ENCODE peak calls at places on chromosomes 3 and 15, in ten cellular contexts. M, K, H, N, C, S, W, O, Z and F are unnamed samples.
A peak's percentile ranks its signal among the peaks of the same experiment; 100 is the strongest.

GRCh38 chr3:126913524-126913923 is 69.4 kb upstream of the PLXNA1 start:
- DNase-seq in M (no peak), K (no peak), H (no peak), N (no peak), C (no peak), S (no peak), W (no peak), O (no peak), Z (no peak), F (no peak)

GRCh38 chr3:112043621-112044201 is 9.2 kb downstream of the TMPRSS7 start:
- DNase-seq in M (peak; percentile 80), K (peak; percentile 55), H (peak; percentile 28), N (peak; percentile 2), C (peak; percentile 30), S (no peak), W (peak; percentile 46), O (peak; percentile 50), Z (peak; percentile 84), F (no peak)

GRCh38 chr3:23461069-23461468 is 257.9 kb downstream of the UBE2E2 start:
- DNase-seq in M (no peak), K (no peak), H (no peak), N (no peak), C (no peak), S (no peak), W (no peak), O (no peak), Z (no peak), F (no peak)

GRCh38 chr15:66253643-66254363 is at the start of gene MEGF11:
- DNase-seq in M (peak; percentile 12), K (peak; percentile 58), H (no peak), N (no peak), C (no peak), S (no peak), W (peak; percentile 61), O (no peak), Z (peak; percentile 16), F (peak; percentile 45)

GRCh38 chr3:160038862-160039562 is 50.4 kb downstream of the IL12A start:
- DNase-seq in M (peak; percentile 8), K (peak; percentile 37), H (no peak), N (no peak), C (no peak), S (peak; percentile 74), W (peak; percentile 73), O (no peak), Z (no peak), F (no peak)

GRCh38 chr3:51961011-51961410 is 5.8 kb downstream of the GPR62 start:
- DNase-seq in M (no peak), K (no peak), H (no peak), N (no peak), C (no peak), S (no peak), W (no peak), O (no peak), Z (no peak), F (no peak)

GRCh38 chr3:134652409-134652831 is 1.6 kb upstream of the KY start:
- DNase-seq in M (no peak), K (no peak), H (peak; percentile 45), N (no peak), C (no peak), S (no peak), W (no peak), O (no peak), Z (no peak), F (no peak)

GRCh38 chr3:182384182-182384581 is 409.1 kb upstream of the ATP11B start:
- DNase-seq in M (no peak), K (no peak), H (no peak), N (no peak), C (no peak), S (no peak), W (no peak), O (no peak), Z (no peak), F (no peak)

GRCh38 chr3:172201136-172201989 is 162.0 kb downstream of the FNDC3B start:
- DNase-seq in M (peak; percentile 86), K (no peak), H (peak; percentile 96), N (no peak), C (no peak), S (peak; percentile 75), W (no peak), O (peak; percentile 85), Z (no peak), F (peak; percentile 91)

GRCh38 chr3:164451083-164451910 is 627.0 kb downstream of the SI start:
- DNase-seq in M (no peak), K (no peak), H (no peak), N (no peak), C (no peak), S (no peak), W (no peak), O (no peak), Z (no peak), F (peak; percentile 38)

GRCh38 chr3:128239304-128239703 is 86.0 kb downstream of the EEFSEC start:
- DNase-seq in M (no peak), K (no peak), H (no peak), N (no peak), C (no peak), S (no peak), W (no peak), O (no peak), Z (no peak), F (no peak)

GRCh38 chr3:55903680-55904079 is 416.6 kb upstream of the WNT5A start:
- DNase-seq in M (no peak), K (no peak), H (no peak), N (no peak), C (no peak), S (no peak), W (no peak), O (no peak), Z (no peak), F (peak; percentile 43)

GRCh38 chr3:52299815-52300611 is 12.4 kb downstream of the GLYCTK start:
- DNase-seq in M (peak; percentile 58), K (no peak), H (no peak), N (no peak), C (no peak), S (no peak), W (peak; percentile 52), O (no peak), Z (peak; percentile 23), F (peak; percentile 61)

GRCh38 chr3:61858054-61858453 is 296.7 kb downstream of the PTPRG start:
- DNase-seq in M (peak; percentile 63), K (peak; percentile 9), H (no peak), N (no peak), C (no peak), S (no peak), W (no peak), O (no peak), Z (peak; percentile 4), F (no peak)

GRCh38 chr3:192884831-192885356 is 32.8 kb downstream of the MB21D2 start:
- DNase-seq in M (peak; percentile 79), K (no peak), H (no peak), N (no peak), C (no peak), S (no peak), W (no peak), O (no peak), Z (no peak), F (no peak)

GRCh38 chr3:41364736-41365135 is 165.4 kb downstream of the CTNNB1 start:
- DNase-seq in M (no peak), K (no peak), H (no peak), N (no peak), C (no peak), S (no peak), W (no peak), O (no peak), Z (no peak), F (no peak)

GRCh38 chr15:36932070-36932469 is 168.3 kb downstream of the MEIS2 start:
- DNase-seq in M (no peak), K (no peak), H (no peak), N (no peak), C (no peak), S (no peak), W (no peak), O (no peak), Z (no peak), F (no peak)

GRCh38 chr3:148861277-148861869 is 3.7 kb upstream of the CPA3 start:
- DNase-seq in M (peak; percentile 72), K (peak; percentile 52), H (peak; percentile 25), N (no peak), C (no peak), S (no peak), W (no peak), O (peak; percentile 28), Z (peak; percentile 70), F (no peak)

GRCh38 chr3:83457516-83457915 is 1501.3 kb upstream of the CADM2 start:
- DNase-seq in M (no peak), K (no peak), H (no peak), N (no peak), C (no peak), S (no peak), W (no peak), O (no peak), Z (no peak), F (no peak)

GRCh38 chr3:187021748-187022402 is 91.5 kb downstream of the ST6GAL1 start:
- DNase-seq in M (no peak), K (no peak), H (no peak), N (no peak), C (no peak), S (no peak), W (no peak), O (no peak), Z (no peak), F (no peak)

GRCh38 chr15:31398677-31399260 is 72.1 kb downstream of the KLF13 start:
- DNase-seq in M (no peak), K (peak; percentile 21), H (no peak), N (no peak), C (no peak), S (no peak), W (no peak), O (no peak), Z (no peak), F (peak; percentile 43)

GRCh38 chr3:40130721-40131120 is 178.8 kb upstream of the EIF1B start:
- DNase-seq in M (peak; percentile 6), K (no peak), H (no peak), N (no peak), C (no peak), S (no peak), W (no peak), O (no peak), Z (no peak), F (no peak)

GRCh38 chr3:45980819-45981218 is 14.8 kb downstream of the FYCO1 start:
- DNase-seq in M (no peak), K (no peak), H (no peak), N (no peak), C (no peak), S (no peak), W (no peak), O (no peak), Z (no peak), F (no peak)

GRCh38 chr3:197428117-197428761 is 127.5 kb downstream of the BDH1 start:
- DNase-seq in M (peak; percentile 51), K (no peak), H (peak; percentile 14), N (peak; percentile 10), C (no peak), S (no peak), W (peak; percentile 60), O (no peak), Z (no peak), F (peak; percentile 66)

GRCh38 chr3:182485306-182485705 is 308.0 kb upstream of the ATP11B start:
- DNase-seq in M (no peak), K (no peak), H (no peak), N (no peak), C (no peak), S (no peak), W (no peak), O (no peak), Z (no peak), F (no peak)

GRCh38 chr15:23516866-23517265 is 48.6 kb upstream of the MKRN3 start:
- DNase-seq in M (no peak), K (no peak), H (no peak), N (no peak), C (no peak), S (no peak), W (no peak), O (no peak), Z (no peak), F (no peak)

GRCh38 chr15:101455291-101455916 is 34.1 kb downstream of the PCSK6 start:
- DNase-seq in M (peak; percentile 15), K (no peak), H (no peak), N (no peak), C (no peak), S (peak; percentile 85), W (no peak), O (no peak), Z (no peak), F (no peak)

GRCh38 chr3:73563896-73564582 is 60.7 kb downstream of the PDZRN3 start:
- DNase-seq in M (no peak), K (no peak), H (no peak), N (no peak), C (no peak), S (no peak), W (no peak), O (no peak), Z (no peak), F (no peak)